ENCODE peak calls at places on chromosomes 1 and 21, in nine cellular contexts. Q is bronchial epithelial cell, W is AG09309, O is lower lobe of right lung, A is IMR-90, G is fibroblast of the aortic adventitia, P is WERI-Rb-1, H is heart left ventricle, N is endodermal cell. Y is an unnamed sample.

GRCh38 chr21:36186506-36187399 is 30.1 kb downstream of the DOP1B start:
- DNase-seq in Q (no peak), W (no peak), O (no peak), A (no peak), G (no peak), P (no peak), H (peak; percentile 72), N (peak; percentile 62), Y (no peak)

GRCh38 chr1:156750191-156750931 is 1.1 kb downstream of the HDGF start:
- DNase-seq in Q (peak; percentile 93), W (no peak), O (peak; percentile 52), A (no peak), G (peak; percentile 23), P (peak; percentile 64), H (peak; percentile 41), N (peak; percentile 65), Y (peak; percentile 77)

GRCh38 chr1:110605901-110606783 is at the start of gene KCNA2:
- DNase-seq in Q (peak; percentile 8), W (no peak), O (no peak), A (no peak), G (no peak), P (peak; percentile 92), H (peak; percentile 50), N (peak; percentile 87), Y (peak; percentile 68)

GRCh38 chr1:96525657-96526613 is 195.6 kb upstream of the PTBP2 start:
- DNase-seq in Q (no peak), W (no peak), O (no peak), A (no peak), G (no peak), P (no peak), H (no peak), N (no peak), Y (no peak)

GRCh38 chr1:201268604-201269151 is 14.6 kb upstream of the PKP1 start:
- DNase-seq in Q (peak; percentile 81), W (peak; percentile 52), O (no peak), A (peak; percentile 84), G (peak; percentile 86), P (peak; percentile 99), H (peak; percentile 54), N (peak; percentile 36), Y (no peak)

GRCh38 chr1:189149547-189150375 is 1327.9 kb downstream of the BRINP3 start:
- DNase-seq in Q (no peak), W (no peak), O (no peak), A (no peak), G (no peak), P (no peak), H (no peak), N (peak; percentile 80), Y (peak; percentile 66)

GRCh38 chr1:50968884-50969610 is 998 bp upstream of the CDKN2C start:
- DNase-seq in Q (peak; percentile 32), W (no peak), O (peak; percentile 71), A (no peak), G (peak; percentile 19), P (peak; percentile 53), H (peak; percentile 57), N (peak; percentile 77), Y (peak; percentile 79)

GRCh38 chr1:236480758-236481436 is 42.9 kb upstream of the LGALS8 start:
- DNase-seq in Q (no peak), W (no peak), O (no peak), A (no peak), G (no peak), P (no peak), H (no peak), N (no peak), Y (no peak)

GRCh38 chr1:56788102-56788501 is 31.1 kb downstream of the FYB2 start:
- DNase-seq in Q (no peak), W (no peak), O (no peak), A (no peak), G (no peak), P (no peak), H (no peak), N (no peak), Y (no peak)

GRCh38 chr1:201751872-201752271 is 77.1 kb upstream of the IPO9 start:
- DNase-seq in Q (no peak), W (no peak), O (no peak), A (peak; percentile 49), G (peak; percentile 50), P (no peak), H (no peak), N (no peak), Y (no peak)

GRCh38 chr1:159869173-159869572 is 6.7 kb upstream of the VSIG8 start:
- DNase-seq in Q (peak; percentile 91), W (no peak), O (no peak), A (peak; percentile 86), G (peak; percentile 24), P (no peak), H (no peak), N (peak; percentile 60), Y (no peak)

GRCh38 chr21:35635261-35635660 is 425.1 kb downstream of the SETD4 start:
- DNase-seq in Q (peak; percentile 97), W (peak; percentile 71), O (no peak), A (peak; percentile 94), G (peak; percentile 88), P (no peak), H (no peak), N (no peak), Y (no peak)

GRCh38 chr1:78464449-78464891 is 26.3 kb upstream of the PTGFR start:
- DNase-seq in Q (peak; percentile 21), W (no peak), O (no peak), A (peak; percentile 12), G (peak; percentile 98), P (no peak), H (no peak), N (no peak), Y (no peak)

GRCh38 chr1:15075812-15076211 is 77.7 kb upstream of the TMEM51 start:
- DNase-seq in Q (no peak), W (no peak), O (no peak), A (no peak), G (no peak), P (no peak), H (no peak), N (no peak), Y (no peak)

GRCh38 chr1:66527688-66528087 is 6.3 kb upstream of the SGIP1 start:
- DNase-seq in Q (peak; percentile 49), W (no peak), O (no peak), A (peak; percentile 96), G (peak; percentile 72), P (no peak), H (no peak), N (no peak), Y (no peak)

GRCh38 chr1:232468249-232468648 is 161.7 kb downstream of the SIPA1L2 start:
- DNase-seq in Q (no peak), W (no peak), O (no peak), A (no peak), G (no peak), P (no peak), H (no peak), N (no peak), Y (no peak)

GRCh38 chr1:158324375-158324774 is 7.0 kb downstream of the CD1B start:
- DNase-seq in Q (no peak), W (no peak), O (no peak), A (no peak), G (no peak), P (no peak), H (no peak), N (no peak), Y (no peak)
- H3K4me3 ChIP-seq in Q (no peak overlapping the region), W (no peak overlapping the region), O (no peak overlapping the region), A (no peak overlapping the region), G (no peak overlapping the region), P (no peak overlapping the region), H (no peak overlapping the region), N (no peak overlapping the region), Y (no peak overlapping the region)

GRCh38 chr1:22712502-22713271 is 2.0 kb downstream of the EPHB2 start:
- DNase-seq in Q (peak; percentile 19), W (no peak), O (no peak), A (peak; percentile 79), G (peak; percentile 64), P (no peak), H (no peak), N (no peak), Y (no peak)
- H3K4me3 ChIP-seq in Q (no peak overlapping the region), W (no peak overlapping the region), O (no peak overlapping the region), A (peak overlapping the region; percentile 70), G (peak overlapping the region; percentile 72), P (no peak overlapping the region), H (no peak overlapping the region), N (peak overlapping the region; percentile 81), Y (no peak overlapping the region)

DNA sequence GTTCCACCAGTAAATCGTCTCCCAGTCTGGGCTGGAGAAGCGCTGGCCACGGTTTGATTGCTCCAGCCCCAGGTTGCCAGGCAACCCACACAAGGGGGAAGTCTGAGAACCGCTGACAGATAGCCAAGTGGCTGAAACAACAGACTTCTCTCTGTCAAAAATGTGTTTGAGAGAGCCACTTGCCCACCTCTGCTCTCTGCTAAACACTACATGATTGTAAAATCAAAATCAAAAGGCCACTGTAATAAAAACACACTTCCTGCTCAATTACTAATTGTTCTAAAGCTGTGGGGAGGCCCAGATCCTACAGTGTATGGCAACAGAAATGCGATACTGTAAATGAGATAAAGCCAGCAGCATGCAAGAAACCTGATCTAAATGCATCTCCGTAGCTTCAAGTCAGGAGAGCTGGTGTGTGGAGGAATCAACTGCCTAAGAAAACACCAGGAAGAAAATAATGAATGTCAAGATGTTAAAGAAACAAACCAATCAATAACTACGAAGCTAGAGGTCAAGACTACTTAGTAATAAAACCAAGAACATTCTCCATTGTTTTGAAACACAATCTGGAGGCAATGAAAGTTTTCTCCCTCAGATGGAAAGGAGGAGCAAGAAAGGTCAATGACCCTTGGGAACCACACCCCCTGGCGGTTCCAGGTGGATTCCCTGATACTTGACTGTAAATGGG is 121.2 kb downstream of the SLC45A1 start:
- DNase-seq in Q (peak; percentile 27), W (peak; percentile 51), O (peak; percentile 89), A (peak; percentile 88), G (peak; percentile 89), P (peak; percentile 68), H (peak; percentile 90), N (peak; percentile 88), Y (peak; percentile 86)
- H3K4me3 ChIP-seq in Q (no peak overlapping the region), W (no peak overlapping the region), O (no peak overlapping the region), A (no peak overlapping the region), G (no peak overlapping the region), P (no peak overlapping the region), H (no peak overlapping the region), N (peak overlapping the region; percentile 58), Y (no peak overlapping the region)

DNA sequence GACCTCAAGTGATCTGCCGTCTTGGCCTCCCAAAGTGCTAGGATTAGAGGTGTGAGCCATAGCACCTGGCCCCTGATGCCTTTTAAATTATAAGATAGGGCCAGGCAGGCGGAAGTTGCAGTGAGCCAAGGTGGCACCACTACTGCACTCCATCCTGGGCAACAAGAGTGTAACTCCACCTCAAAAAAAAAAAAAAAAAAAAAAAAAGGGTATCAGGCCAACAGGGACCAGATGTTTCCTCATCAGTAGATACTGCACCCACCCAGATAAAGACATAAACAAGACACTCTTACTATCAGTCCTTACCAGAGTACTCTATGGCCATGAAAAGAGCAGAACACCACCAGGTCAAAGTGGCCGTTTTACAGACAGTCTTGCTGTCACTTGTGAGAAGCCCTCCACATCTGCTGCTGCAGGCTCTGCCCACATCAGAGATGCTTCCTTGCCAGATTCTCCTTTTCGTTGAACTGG is 3.3 kb downstream of the C21orf58 start:
- DNase-seq in Q (no peak), W (no peak), O (no peak), A (no peak), G (no peak), P (no peak), H (no peak), N (no peak), Y (no peak)
- H3K4me3 ChIP-seq in Q (no peak overlapping the region), W (no peak overlapping the region), O (no peak overlapping the region), A (no peak overlapping the region), G (no peak overlapping the region), P (no peak overlapping the region), H (no peak overlapping the region), N (peak overlapping the region; percentile 54), Y (no peak overlapping the region)

GRCh38 chr1:162695687-162696086 is 63.4 kb downstream of the DDR2 start:
- DNase-seq in Q (no peak), W (no peak), O (no peak), A (no peak), G (no peak), P (no peak), H (no peak), N (no peak), Y (no peak)
- H3K4me3 ChIP-seq in Q (no peak overlapping the region), W (no peak overlapping the region), O (no peak overlapping the region), A (no peak overlapping the region), G (no peak overlapping the region), P (no peak overlapping the region), H (no peak overlapping the region), N (no peak overlapping the region), Y (no peak overlapping the region)